ENCODE peak calls at places on chromosomes 4 and X, in five cellular contexts. V is CD8-positive, alpha-beta T cell; F is NCI-H146; U is Ammon's horn; N is NCI-H1436. S is an unnamed sample.

GRCh38 chrX:38271154-38271716 is 50.6 kb upstream of the SRPX start:
- DNase-seq in V (no peak), F (no peak), U (no peak), N (no peak), S (no peak)

GRCh38 chr4:6395466-6396228 is 76.8 kb downstream of the PPP2R2C start:
- DNase-seq in V (no peak), F (no peak), U (no peak), N (no peak), S (no peak)

GRCh38 chr4:121306932-121307331 is 73.9 kb downstream of the QRFPR start:
- DNase-seq in V (no peak), F (no peak), U (no peak), N (no peak), S (no peak)

GRCh38 chr4:186351672-186352194 is 85.7 kb downstream of the F11 start:
- DNase-seq in V (no peak), F (peak), U (no peak), N (no peak), S (no peak)

GRCh38 chr4:151771664-151772063 is 10.9 kb upstream of the GATB start:
- DNase-seq in V (no peak), F (no peak), U (no peak), N (no peak), S (no peak)

GRCh38 chr4:65670331-65671031 is at the start of gene EPHA5:
- DNase-seq in V (no peak), F (peak), U (peak), N (peak), S (no peak)

GRCh38 chr4:2462992-2463762 is 5.7 kb upstream of the RNF4 start:
- DNase-seq in V (no peak), F (no peak), U (no peak), N (no peak), S (no peak)

GRCh38 chr4:89275587-89275986 is 32.0 kb downstream of the GPRIN3 start:
- DNase-seq in V (no peak), F (peak), U (no peak), N (no peak), S (no peak)

GRCh38 chr4:167614866-167615265 is 380.6 kb upstream of the SPOCK3 start:
- DNase-seq in V (no peak), F (no peak), U (no peak), N (no peak), S (no peak)

GRCh38 chr4:8502836-8503585 is 62.4 kb downstream of the TRMT44 start:
- DNase-seq in V (no peak), F (no peak), U (no peak), N (no peak), S (no peak)

GRCh38 chr4:118743867-118744266 is 58.7 kb downstream of the METTL14 start:
- DNase-seq in V (no peak), F (no peak), U (no peak), N (no peak), S (no peak)

GRCh38 chr4:129546531-129546930 is 450.6 kb downstream of the C4orf33 start:
- DNase-seq in V (no peak), F (no peak), U (no peak), N (no peak), S (no peak)

GRCh38 chr4:5712931-5713330 is 1.9 kb downstream of the EVC start:
- DNase-seq in V (no peak), F (no peak), U (no peak), N (no peak), S (no peak)

GRCh38 chrX:56068274-56068758 is 163.8 kb upstream of the KLF8 start:
- DNase-seq in V (no peak), F (no peak), U (no peak), N (no peak), S (no peak)

GRCh38 chrX:115616943-115617563 is 56.1 kb downstream of the PLS3 start:
- DNase-seq in V (no peak), F (peak), U (no peak), N (no peak), S (no peak)

S was measured in activated T-cell treated with anti-CD3 and anti-CD28 coated beads for 1 hour.